ENCODE peak calls at places on chromosomes 16 and 17, in four cellular contexts. F is GM19239, Z is fibroblast of lung, K is NCI-H1417 treated with DMSO at 0.1 percent for 48 hours. U is an unnamed sample.

GRCh38 chr17:46916211-46916610 is 6.7 kb upstream of the GOSR2 start:
- DNase-seq in F (no peak), Z (peak), K (no peak), U (no peak)

GRCh38 chr16:65070831-65071230 is 51.0 kb downstream of the CDH11 start:
- DNase-seq in F (no peak), Z (peak), K (no peak), U (no peak)

GRCh38 chr16:20905576-20905975 is 5.0 kb downstream of the LYRM1 start:
- DNase-seq in F (no peak), Z (no peak), K (no peak), U (no peak)

GRCh38 chr16:85334718-85335583 is 222.7 kb upstream of the CIBAR2 start:
- DNase-seq in F (no peak), Z (peak), K (no peak), U (no peak)

GRCh38 chr17:79179334-79179733 is 104.7 kb downstream of the ENGASE start:
- DNase-seq in F (no peak), Z (no peak), K (no peak), U (no peak)

GRCh38 chr16:81590714-81591537 is 146.3 kb downstream of the CMIP start:
- DNase-seq in F (no peak), Z (no peak), K (no peak), U (no peak)

GRCh38 chr17:1227917-1228751 is 42.1 kb upstream of the BHLHA9 start:
- DNase-seq in F (peak), Z (no peak), K (no peak), U (no peak)

GRCh38 chr17:58382108-58382884 is 30.3 kb upstream of the SUPT4H1 start:
- DNase-seq in F (peak), Z (no peak), K (no peak), U (no peak)

GRCh38 chr16:89737341-89738071 is 16.2 kb downstream of the ZNF276 start:
- DNase-seq in F (no peak), Z (no peak), K (no peak), U (no peak)

GRCh38 chr16:55214412-55214811 is 109.6 kb upstream of the IRX6 start:
- DNase-seq in F (no peak), Z (no peak), K (no peak), U (no peak)

GRCh38 chr17:79977161-79977631 is 58.5 kb downstream of the TBC1D16 start:
- DNase-seq in F (no peak), Z (no peak), K (no peak), U (no peak)

GRCh38 chr17:32636593-32637218 is 149.9 kb downstream of the CDK5R1 start:
- DNase-seq in F (no peak), Z (no peak), K (no peak), U (no peak)

GRCh38 chr17:7215652-7216139 is 3.9 kb downstream of the DLG4 start:
- DNase-seq in F (no peak), Z (peak), K (no peak), U (no peak)

GRCh38 chr16:83272843-83273242 is 534.9 kb upstream of the HSBP1 start:
- DNase-seq in F (no peak), Z (no peak), K (no peak), U (no peak)

GRCh38 chr16:1103649-1104005 is 7.6 kb upstream of the C1QTNF8 start:
- DNase-seq in F (no peak), Z (no peak), K (no peak), U (no peak)